ENCODE peak calls at places on chromosomes 3 and 15, in seven cellular contexts. Y, S, X, A, Z, L and Q are unnamed samples.

GRCh38 chr3:106827515-106828213 is 549.6 kb upstream of the CCDC54 start:
- DNase-seq in Y (no peak), S (peak), X (no peak), A (peak), Z (no peak), L (no peak), Q (peak)

GRCh38 chr15:66145242-66146182 is 108.0 kb downstream of the MEGF11 start:
- DNase-seq in Y (peak), S (no peak), X (no peak), A (no peak), Z (no peak), L (no peak), Q (no peak)

GRCh38 chr15:57165992-57166391 is 210.3 kb upstream of the CGNL1 start:
- DNase-seq in Y (no peak), S (peak), X (no peak), A (peak), Z (no peak), L (no peak), Q (peak)

GRCh38 chr15:89401636-89402252 is 67.1 kb upstream of the POLG start:
- DNase-seq in Y (no peak), S (peak), X (no peak), A (peak), Z (no peak), L (no peak), Q (peak)

GRCh38 chr3:38985581-38985980 is 66.2 kb downstream of the SCN11A start:
- DNase-seq in Y (no peak), S (no peak), X (no peak), A (peak), Z (no peak), L (no peak), Q (peak)

GRCh38 chr3:123448503-123449091 is at the start of gene ADCY5:
- DNase-seq in Y (peak), S (no peak), X (no peak), A (no peak), Z (no peak), L (no peak), Q (no peak)

GRCh38 chr3:74531491-74531890 is 83.0 kb downstream of the CNTN3 start:
- DNase-seq in Y (no peak), S (peak), X (no peak), A (peak), Z (no peak), L (no peak), Q (peak)

GRCh38 chr15:69679623-69680228 is 227.1 kb downstream of the RPLP1 start:
- DNase-seq in Y (no peak), S (no peak), X (no peak), A (no peak), Z (peak), L (no peak), Q (no peak)

GRCh38 chr3:140436421-140436820 is 241.4 kb upstream of the TRIM42 start:
- DNase-seq in Y (no peak), S (no peak), X (no peak), A (no peak), Z (no peak), L (no peak), Q (no peak)

GRCh38 chr3:126051234-126051633 is 32.7 kb downstream of the SLC41A3 start:
- DNase-seq in Y (no peak), S (no peak), X (no peak), A (no peak), Z (no peak), L (no peak), Q (no peak)

GRCh38 chr3:113948015-113948917 is 453 bp downstream of the ZDHHC23 start:
- DNase-seq in Y (peak), S (no peak), X (peak), A (no peak), Z (peak), L (no peak), Q (no peak)

GRCh38 chr15:78988361-78988911 is 43.6 kb upstream of the CTSH start:
- DNase-seq in Y (no peak), S (peak), X (no peak), A (peak), Z (no peak), L (peak), Q (peak)

GRCh38 chr3:65483475-65483874 is 555.2 kb downstream of the MAGI1 start:
- DNase-seq in Y (peak), S (peak), X (no peak), A (no peak), Z (no peak), L (no peak), Q (peak)

GRCh38 chr3:37985637-37986320 is 4.8 kb upstream of the VILL start:
- DNase-seq in Y (no peak), S (peak), X (no peak), A (no peak), Z (no peak), L (no peak), Q (no peak)

GRCh38 chr3:157493627-157494550 is 9.3 kb downstream of the VEPH1 start:
- DNase-seq in Y (peak), S (peak), X (no peak), A (peak), Z (no peak), L (no peak), Q (peak)

GRCh38 chr15:92958105-92958504 is 58.0 kb downstream of the CHD2 start:
- DNase-seq in Y (no peak), S (no peak), X (peak), A (peak), Z (no peak), L (no peak), Q (peak)

GRCh38 chr3:197219627-197220026 is 78.8 kb downstream of the DLG1 start:
- DNase-seq in Y (no peak), S (no peak), X (no peak), A (no peak), Z (no peak), L (no peak), Q (no peak)

GRCh38 chr3:69941439-69942176 is 57.9 kb upstream of the SAMMSON start:
- DNase-seq in Y (no peak), S (no peak), X (no peak), A (peak), Z (no peak), L (no peak), Q (peak)

GRCh38 chr15:56786966-56787365 is 53.7 kb upstream of the ZNF280D start:
- DNase-seq in Y (no peak), S (no peak), X (no peak), A (no peak), Z (no peak), L (no peak), Q (peak)

GRCh38 chr3:65809641-65810150 is 229.0 kb downstream of the MAGI1 start:
- DNase-seq in Y (no peak), S (no peak), X (no peak), A (no peak), Z (no peak), L (no peak), Q (no peak)

GRCh38 chr15:49468440-49468839 is 45.4 kb downstream of the FGF7 start:
- DNase-seq in Y (no peak), S (no peak), X (no peak), A (peak), Z (no peak), L (no peak), Q (peak)

GRCh38 chr15:40956543-40956982 is 3.3 kb downstream of the CHAC1 start:
- DNase-seq in Y (no peak), S (no peak), X (no peak), A (no peak), Z (no peak), L (no peak), Q (no peak)

GRCh38 chr3:1196997-1197396 is 104.2 kb downstream of the CNTN6 start:
- DNase-seq in Y (no peak), S (no peak), X (no peak), A (no peak), Z (no peak), L (no peak), Q (no peak)

GRCh38 chr3:43203022-43203421 is 83.3 kb upstream of the SNRK start:
- DNase-seq in Y (no peak), S (no peak), X (no peak), A (no peak), Z (no peak), L (no peak), Q (no peak)

GRCh38 chr3:14758297-14758696 is 60.5 kb upstream of the FGD5 start:
- DNase-seq in Y (no peak), S (no peak), X (no peak), A (no peak), Z (no peak), L (no peak), Q (no peak)

GRCh38 chr3:167908745-167909442 is 173.4 kb downstream of the SERPINI1 start:
- DNase-seq in Y (no peak), S (no peak), X (no peak), A (no peak), Z (no peak), L (no peak), Q (no peak)

GRCh38 chr3:168116279-168116678 is 20.6 kb upstream of the GOLIM4 start:
- DNase-seq in Y (no peak), S (peak), X (no peak), A (no peak), Z (no peak), L (no peak), Q (no peak)